ENCODE peak calls at places on chromosomes 13 and 19, in seven cellular contexts. Y is H1, C is neuronal stem cell, F is mesenchymal stem cell, S is H9, L is mesendoderm, M is trophoblast cell. K is an unnamed sample.

GRCh38 chr19:58559275-58560006 is 1.0 kb upstream of the UBE2M start:
- DNase-seq in Y (no peak), C (peak), F (peak), S (peak), L (peak), M (peak), K (peak)

GRCh38 chr13:111213964-111214726 is 99.0 kb downstream of the ARHGEF7 start:
- DNase-seq in Y (no peak), C (no peak), F (no peak), S (no peak), L (no peak), M (peak), K (no peak)

GRCh38 chr13:71968025-71968424 is 101.0 kb upstream of the DACH1 start:
- DNase-seq in Y (peak), C (peak), F (no peak), S (peak), L (peak), M (no peak), K (no peak)

GRCh38 chr13:32993109-32993508 is 23.1 kb upstream of the KL start:
- DNase-seq in Y (no peak), C (no peak), F (no peak), S (no peak), L (no peak), M (no peak), K (no peak)

GRCh38 chr13:26022538-26023292 is 29.1 kb downstream of the SHISA2 start:
- DNase-seq in Y (no peak), C (no peak), F (peak), S (no peak), L (no peak), M (peak), K (peak)

GRCh38 chr19:40683437-40683836 is 7.0 kb downstream of the NUMBL start:
- DNase-seq in Y (no peak), C (no peak), F (no peak), S (no peak), L (no peak), M (peak), K (no peak)

GRCh38 chr19:51070334-51070886 is 5.5 kb upstream of the KLK13 start:
- DNase-seq in Y (no peak), C (no peak), F (no peak), S (no peak), L (no peak), M (no peak), K (no peak)

GRCh38 chr13:40588101-40588500 is 78.3 kb downstream of the FOXO1 start:
- DNase-seq in Y (no peak), C (no peak), F (no peak), S (no peak), L (no peak), M (peak), K (no peak)

GRCh38 chr13:72181661-72182060 is 314.7 kb upstream of the DACH1 start:
- DNase-seq in Y (no peak), C (no peak), F (no peak), S (no peak), L (no peak), M (no peak), K (no peak)

GRCh38 chr19:56664511-56664910 is 7.0 kb downstream of the ZNF835 start:
- DNase-seq in Y (no peak), C (no peak), F (no peak), S (no peak), L (no peak), M (no peak), K (no peak)

GRCh38 chr13:91722267-91722884 is 324.0 kb downstream of the GPC5 start:
- DNase-seq in Y (no peak), C (no peak), F (peak), S (no peak), L (peak), M (peak), K (peak)

GRCh38 chr13:44172411-44172810 is 201.2 kb upstream of the SERP2 start:
- DNase-seq in Y (no peak), C (no peak), F (no peak), S (no peak), L (peak), M (peak), K (no peak)

GRCh38 chr19:13212759-13213330 is 62.6 kb downstream of the IER2 start:
- DNase-seq in Y (no peak), C (no peak), F (peak), S (peak), L (peak), M (peak), K (peak)

GRCh38 chr13:113537205-113537604 is 46.7 kb upstream of the DCUN1D2 start:
- DNase-seq in Y (no peak), C (no peak), F (no peak), S (peak), L (no peak), M (no peak), K (no peak)

GRCh38 chr19:33777351-33777750 is 19.3 kb upstream of the KCTD15 start:
- DNase-seq in Y (no peak), C (no peak), F (no peak), S (no peak), L (no peak), M (no peak), K (no peak)

GRCh38 chr19:45451181-45451849 is 16.5 kb upstream of the FOSB start:
- DNase-seq in Y (no peak), C (no peak), F (peak), S (no peak), L (peak), M (peak), K (peak)

GRCh38 chr13:21583496-21583895 is 20.5 kb downstream of the MICU2 start:
- DNase-seq in Y (peak), C (no peak), F (no peak), S (peak), L (peak), M (peak), K (peak)

GRCh38 chr19:13459351-13459750 is 46.9 kb downstream of the CACNA1A start:
- DNase-seq in Y (no peak), C (peak), F (no peak), S (no peak), L (no peak), M (no peak), K (no peak)

GRCh38 chr13:98478134-98479129 is 98.5 kb downstream of the STK24 start:
- DNase-seq in Y (no peak), C (peak), F (peak), S (peak), L (peak), M (no peak), K (peak)

GRCh38 chr19:49997709-49998108 is 27.5 kb downstream of the VRK3 start:
- DNase-seq in Y (no peak), C (no peak), F (peak), S (peak), L (peak), M (peak), K (peak)

GRCh38 chr13:43663474-43664090 is 123.2 kb downstream of the ENOX1 start:
- DNase-seq in Y (no peak), C (no peak), F (no peak), S (no peak), L (no peak), M (no peak), K (peak)

GRCh38 chr13:75217949-75218348 is 264.0 kb downstream of the TBC1D4 start:
- DNase-seq in Y (no peak), C (peak), F (peak), S (no peak), L (no peak), M (no peak), K (peak)

GRCh38 chr19:48656840-48657474 is 11.0 kb upstream of the CA11 start:
- DNase-seq in Y (no peak), C (no peak), F (peak), S (no peak), L (peak), M (peak), K (peak)

GRCh38 chr13:50222569-50223332 is 207.5 kb downstream of the KCNRG start:
- DNase-seq in Y (no peak), C (no peak), F (peak), S (no peak), L (no peak), M (peak), K (peak)

GRCh38 chr19:56103027-56103614 is 18.0 kb downstream of the ZNF787 start:
- DNase-seq in Y (no peak), C (no peak), F (no peak), S (no peak), L (no peak), M (no peak), K (no peak)

GRCh38 chr19:30096596-30097370 is 154.7 kb downstream of the URI1 start:
- DNase-seq in Y (no peak), C (no peak), F (no peak), S (no peak), L (no peak), M (no peak), K (no peak)

GRCh38 chr19:38736036-38736412 is 8.2 kb downstream of the CAPN12 start:
- DNase-seq in Y (no peak), C (no peak), F (peak), S (peak), L (peak), M (peak), K (no peak)

GRCh38 chr13:90272356-90272755 is 1075.1 kb upstream of the MIR17HG start:
- DNase-seq in Y (no peak), C (no peak), F (no peak), S (no peak), L (no peak), M (no peak), K (no peak)

GRCh38 chr13:90276208-90276607 is 1071.3 kb upstream of the MIR17HG start:
- DNase-seq in Y (no peak), C (no peak), F (no peak), S (no peak), L (no peak), M (no peak), K (no peak)

GRCh38 chr13:90270231-90270630 is 1077.3 kb upstream of the MIR17HG start:
- DNase-seq in Y (no peak), C (no peak), F (no peak), S (no peak), L (no peak), M (no peak), K (no peak)
- H3K18ac ChIP-seq in Y (no peak), C (no peak), F (no peak), S (no peak), L (no peak), M (no peak), K (no peak)

GRCh38 chr19:1214862-1215731 is 9.5 kb downstream of the STK11 start:
- DNase-seq in Y (no peak), C (no peak), F (no peak), S (no peak), L (no peak), M (peak), K (no peak)
- H3K4me2 ChIP-seq in Y (no peak), C (no peak), F (no peak), S (no peak), L (no peak), M (no peak), K (no peak)

DNA sequence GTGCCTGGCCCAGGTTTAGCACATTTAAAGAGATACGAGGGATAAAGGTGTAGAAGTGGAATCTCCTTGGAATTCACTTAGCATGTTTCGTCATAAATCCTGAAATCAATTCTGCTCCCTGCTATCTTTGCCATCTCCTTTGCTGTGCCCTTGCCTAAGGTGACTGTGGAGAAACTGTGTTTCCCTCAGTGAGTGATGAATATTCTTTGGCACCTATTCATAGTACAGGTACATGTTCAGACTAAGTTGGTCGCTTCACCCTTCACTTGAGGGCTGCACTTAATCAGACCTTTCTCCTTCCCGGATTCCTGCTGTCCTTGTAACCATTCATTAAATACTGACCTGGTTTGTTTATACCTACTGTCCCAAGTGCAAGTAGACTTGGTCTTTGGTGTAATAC is 17.8 kb downstream of the PCCA start:
- DNase-seq in Y (no peak), C (no peak), F (no peak), S (no peak), L (no peak), M (peak), K (no peak)
- H3K18ac ChIP-seq in Y (no peak), C (no peak), F (no peak), S (no peak), L (no peak), M (no peak), K (no peak)

DNA sequence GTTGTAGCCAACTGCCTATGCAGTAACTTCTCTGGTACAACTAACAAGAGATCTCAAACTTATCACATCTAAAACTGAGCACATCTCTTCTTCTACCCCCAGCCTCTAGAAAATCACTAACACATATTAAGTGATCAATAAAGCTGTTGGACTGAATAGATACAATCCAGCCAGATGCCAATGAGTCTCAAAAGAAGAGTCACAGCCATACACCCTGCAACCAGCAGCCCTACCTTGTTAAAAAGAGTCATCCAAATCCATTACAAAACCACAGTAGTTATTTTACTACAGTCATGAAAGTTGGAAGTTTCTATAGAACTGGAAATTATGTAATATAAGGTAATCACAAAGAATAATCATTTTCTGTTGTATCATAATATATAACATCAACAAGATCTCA is 58.6 kb downstream of the DCLK1 start:
- DNase-seq in Y (no peak), C (no peak), F (no peak), S (no peak), L (no peak), M (peak), K (no peak)
- H3K4me2 ChIP-seq in Y (no peak), C (no peak), F (no peak), S (no peak), L (no peak), M (no peak), K (no peak)

GRCh38 chr13:78610381-78610883 is 7.1 kb upstream of the POU4F1 start:
- DNase-seq in Y (no peak), C (no peak), F (no peak), S (no peak), L (no peak), M (no peak), K (peak)
- H3K18ac ChIP-seq in Y (no peak), C (no peak), F (no peak), S (no peak), L (no peak), M (no peak), K (no peak)

GRCh38 chr19:23505738-23506137 is 110.5 kb upstream of the ZNF91 start:
- DNase-seq in Y (no peak), C (no peak), F (no peak), S (no peak), L (no peak), M (no peak), K (no peak)

GRCh38 chr19:23515551-23515950 is 120.3 kb upstream of the ZNF91 start:
- DNase-seq in Y (no peak), C (no peak), F (no peak), S (no peak), L (no peak), M (peak), K (no peak)

GRCh38 chr19:23507441-23507840 is 112.2 kb upstream of the ZNF91 start:
- DNase-seq in Y (no peak), C (no peak), F (no peak), S (no peak), L (no peak), M (no peak), K (no peak)

GRCh38 chr19:23512151-23512925 is 117.1 kb upstream of the ZNF91 start:
- DNase-seq in Y (no peak), C (no peak), F (no peak), S (no peak), L (no peak), M (peak), K (no peak)

DNA sequence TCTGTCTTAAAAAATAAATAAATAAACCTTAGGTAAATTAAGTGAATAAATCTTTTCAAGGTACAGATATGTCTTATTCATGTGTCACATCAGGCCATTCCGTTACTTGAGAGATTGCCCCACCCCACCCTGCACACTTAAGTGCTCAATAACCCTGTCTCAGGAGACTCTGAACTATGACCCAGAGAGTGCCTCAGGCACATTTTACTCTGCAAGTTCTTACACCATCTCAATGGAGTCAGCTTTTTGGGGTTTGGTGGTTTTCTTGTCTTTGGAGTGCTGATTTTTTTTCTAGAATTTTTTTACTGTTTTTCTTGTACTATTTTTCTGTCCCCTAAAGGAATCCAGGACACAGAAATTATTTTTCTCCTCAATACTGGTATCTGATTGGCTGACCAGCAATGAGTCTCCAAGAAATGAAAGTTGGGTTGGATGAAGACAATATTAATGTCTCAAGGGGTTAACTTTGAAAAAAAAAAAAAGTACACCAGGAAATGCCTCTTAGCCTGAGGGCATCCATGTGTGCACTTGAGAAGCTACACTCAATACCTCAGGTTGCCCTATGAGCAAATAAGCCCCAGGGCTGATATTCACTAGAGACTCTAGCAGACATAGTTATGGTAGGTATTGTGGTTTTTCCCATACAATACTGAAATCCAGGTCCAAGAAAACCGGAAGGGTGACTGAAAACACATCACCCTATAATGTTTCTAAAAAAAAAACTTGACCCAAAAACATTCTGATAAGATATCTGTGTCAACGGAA is 114.6 kb upstream of the ZNF91 start:
- DNase-seq in Y (no peak), C (no peak), F (no peak), S (no peak), L (no peak), M (peak), K (no peak)
- H3K4me2 ChIP-seq in Y (no peak), C (no peak), F (no peak), S (no peak), L (no peak), M (no peak), K (no peak)

K was measured in IMR-90.